ENCODE peak calls at places on chromosomes 6 and 20, in five cellular contexts. One of them, this sample, is unnamed.

GRCh38 chr6:28081486-28081751 is 1.1 kb downstream of the ZNF165 start:
- DNase-seq in Peyer's patch: no peak
- DNase-seq in tibial artery: no peak
- DNase-seq in stomach: no peak
- DNase-seq in spleen: no peak
- DNase-seq in this sample: no peak

GRCh38 chr20:1177680-1178079 is 7.1 kb downstream of the TMEM74B start:
- DNase-seq in tibial artery: no peak
- DNase-seq in stomach: no peak
- DNase-seq in spleen: no peak
- DNase-seq in Peyer's patch: no peak
- DNase-seq in this sample: no peak

GRCh38 chr20:17525650-17526049 is 5.5 kb downstream of the BFSP1 start:
- DNase-seq in spleen: no peak
- DNase-seq in Peyer's patch: no peak
- DNase-seq in tibial artery: no peak
- DNase-seq in stomach: peak
- DNase-seq in this sample: no peak

GRCh38 chr6:12751694-12752304 is 35.2 kb downstream of the PHACTR1 start:
- DNase-seq in spleen: no peak
- DNase-seq in stomach: peak
- DNase-seq in Peyer's patch: no peak
- DNase-seq in tibial artery: peak
- DNase-seq in this sample: no peak

GRCh38 chr6:5984150-5985089 is 22.3 kb downstream of the NRN1 start:
- DNase-seq in Peyer's patch: no peak
- DNase-seq in stomach: no peak
- DNase-seq in tibial artery: no peak
- DNase-seq in spleen: no peak
- DNase-seq in this sample: no peak

GRCh38 chr20:62368629-62369507 is 1.8 kb upstream of the LAMA5 start:
- DNase-seq in Peyer's patch: no peak
- DNase-seq in spleen: no peak
- DNase-seq in tibial artery: no peak
- DNase-seq in stomach: peak
- DNase-seq in this sample: peak

GRCh38 chr6:138235205-138235604 is 16.9 kb upstream of the PBOV1 start:
- DNase-seq in tibial artery: no peak
- DNase-seq in Peyer's patch: no peak
- DNase-seq in spleen: no peak
- DNase-seq in stomach: peak
- DNase-seq in this sample: no peak

GRCh38 chr6:101806241-101806640 is 412.7 kb downstream of the GRIK2 start:
- DNase-seq in Peyer's patch: no peak
- DNase-seq in spleen: no peak
- DNase-seq in stomach: no peak
- DNase-seq in tibial artery: no peak
- DNase-seq in this sample: peak

GRCh38 chr20:23244916-23245552 is 105.6 kb upstream of the NXT1 start:
- DNase-seq in tibial artery: no peak
- DNase-seq in spleen: no peak
- DNase-seq in Peyer's patch: no peak
- DNase-seq in stomach: no peak
- DNase-seq in this sample: no peak

GRCh38 chr20:50190251-50191064 is at the start of gene CEBPB:
- DNase-seq in Peyer's patch: peak
- DNase-seq in tibial artery: peak
- DNase-seq in spleen: peak
- DNase-seq in stomach: peak
- DNase-seq in this sample: no peak

GRCh38 chr6:156111913-156112312 is 656.3 kb upstream of the NOX3 start:
- DNase-seq in Peyer's patch: no peak
- DNase-seq in spleen: no peak
- DNase-seq in tibial artery: no peak
- DNase-seq in stomach: no peak
- DNase-seq in this sample: no peak
- H3K4me3 ChIP-seq in Peyer's patch: no peak
- H3K4me3 ChIP-seq in spleen: no peak
- H3K4me3 ChIP-seq in tibial artery: no peak
- H3K4me3 ChIP-seq in stomach: no peak
- H3K4me3 ChIP-seq in this sample: no peak

GRCh38 chr6:44679906-44680698 is 292.6 kb downstream of the CDC5L start:
- DNase-seq in stomach: no peak
- DNase-seq in tibial artery: no peak
- DNase-seq in Peyer's patch: no peak
- DNase-seq in spleen: no peak
- DNase-seq in this sample: no peak

GRCh38 chr6:44678252-44678935 is 290.9 kb downstream of the CDC5L start:
- DNase-seq in spleen: no peak
- DNase-seq in stomach: no peak
- DNase-seq in Peyer's patch: no peak
- DNase-seq in tibial artery: no peak
- DNase-seq in this sample: no peak

GRCh38 chr6:44682280-44682679 is 294.8 kb downstream of the CDC5L start:
- DNase-seq in tibial artery: no peak
- DNase-seq in stomach: no peak
- DNase-seq in spleen: no peak
- DNase-seq in Peyer's patch: no peak
- DNase-seq in this sample: no peak

GRCh38 chr6:44682987-44683779 is 295.7 kb downstream of the CDC5L start:
- DNase-seq in Peyer's patch: no peak
- DNase-seq in tibial artery: no peak
- DNase-seq in stomach: no peak
- DNase-seq in spleen: no peak
- DNase-seq in this sample: no peak

GRCh38 chr6:44681782-44682181 is 294.3 kb downstream of the CDC5L start:
- DNase-seq in Peyer's patch: no peak
- DNase-seq in stomach: no peak
- DNase-seq in tibial artery: no peak
- DNase-seq in spleen: no peak
- DNase-seq in this sample: no peak
- TF ChIP-seq CTCF in Peyer's patch: no peak
- TF ChIP-seq CTCF in stomach: no peak
- TF ChIP-seq CTCF in tibial artery: no peak
- TF ChIP-seq CTCF in spleen: no peak
- TF ChIP-seq CTCF in this sample: peak

GRCh38 chr20:5687884-5688283 is 62.3 kb upstream of the SHLD1 start:
- DNase-seq in stomach: no peak
- DNase-seq in tibial artery: no peak
- DNase-seq in Peyer's patch: no peak
- DNase-seq in spleen: no peak
- DNase-seq in this sample: no peak
- H3K4me3 ChIP-seq in stomach: no peak
- H3K4me3 ChIP-seq in tibial artery: no peak
- H3K4me3 ChIP-seq in Peyer's patch: no peak
- H3K4me3 ChIP-seq in spleen: peak
- H3K4me3 ChIP-seq in this sample: no peak

GRCh38 chr20:63957690-63958441 is 1.6 kb upstream of the UCKL1 start:
- DNase-seq in tibial artery: no peak
- DNase-seq in spleen: peak
- DNase-seq in Peyer's patch: peak
- DNase-seq in stomach: peak
- DNase-seq in this sample: no peak

GRCh38 chr20:63958471-63958870 is 2.3 kb upstream of the UCKL1 start:
- DNase-seq in stomach: no peak
- DNase-seq in Peyer's patch: no peak
- DNase-seq in tibial artery: no peak
- DNase-seq in spleen: no peak
- DNase-seq in this sample: no peak

GRCh38 chr20:63956664-63957003 is 418 bp upstream of the UCKL1 start:
- DNase-seq in tibial artery: no peak
- DNase-seq in spleen: no peak
- DNase-seq in stomach: no peak
- DNase-seq in Peyer's patch: no peak
- DNase-seq in this sample: no peak

GRCh38 chr20:63955846-63956663 is at the start of gene UCKL1:
- DNase-seq in spleen: peak
- DNase-seq in tibial artery: peak
- DNase-seq in stomach: peak
- DNase-seq in Peyer's patch: peak
- DNase-seq in this sample: peak

DNA sequence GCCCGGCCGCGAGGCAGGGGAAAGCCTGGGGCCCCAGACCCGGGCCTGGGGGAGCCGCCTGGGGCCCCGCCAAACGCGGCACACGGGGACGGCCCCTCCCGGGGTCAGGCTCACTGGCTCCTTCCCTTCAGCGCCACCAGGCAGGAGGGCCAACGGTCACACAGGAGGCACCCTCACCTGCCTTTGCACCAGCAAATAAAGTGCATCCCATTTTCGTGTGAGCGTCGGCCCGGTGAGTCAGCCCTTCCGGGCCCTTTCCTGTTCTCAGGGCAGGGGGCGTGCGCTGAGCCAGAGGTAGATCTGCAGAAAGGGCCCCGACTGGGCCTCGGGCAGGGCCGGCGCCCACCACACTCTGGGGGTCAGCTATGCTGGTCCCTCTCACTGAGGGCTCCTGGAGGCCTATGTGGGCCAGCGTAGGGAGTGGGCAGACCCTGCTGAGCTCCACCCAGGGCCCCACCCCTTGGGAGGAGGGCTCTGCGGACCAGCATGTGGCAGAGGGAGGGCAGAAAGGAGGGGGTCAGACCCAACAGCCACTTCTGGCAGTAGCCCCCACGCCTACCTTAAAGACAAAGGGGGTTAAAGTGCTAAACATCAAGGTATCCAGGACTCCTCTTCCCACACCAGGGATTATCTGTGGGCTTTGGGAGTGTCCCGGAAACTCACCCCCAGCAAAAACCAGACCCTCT is 931 bp upstream of the UCKL1 start:
- DNase-seq in tibial artery: peak
- DNase-seq in spleen: peak
- DNase-seq in Peyer's patch: peak
- DNase-seq in stomach: peak
- DNase-seq in this sample: no peak
- TF ChIP-seq CTCF in tibial artery: no peak
- TF ChIP-seq CTCF in spleen: no peak
- TF ChIP-seq CTCF in Peyer's patch: peak
- TF ChIP-seq CTCF in stomach: no peak
- TF ChIP-seq CTCF in this sample: no peak

This sample was measured in retinal pigment epithelial cell.